ENCODE peak calls at places on chromosomes 12 and 14, in six cellular contexts. M is neuronal stem cell, C is mesendoderm, G is H9, B is trophoblast cell, X is IMR-90. Y is an unnamed sample.

GRCh38 chr14:72049462-72049861 is 117.2 kb downstream of the RGS6 start:
- DNase-seq in M (no peak), C (no peak), G (no peak), B (no peak), X (no peak), Y (no peak)

GRCh38 chr12:96416033-96416790 is 16.0 kb upstream of the CDK17 start:
- DNase-seq in M (no peak), C (no peak), G (no peak), B (peak; percentile 83), X (peak; percentile 95), Y (peak; percentile 86)

GRCh38 chr14:53509227-53509822 is 356.2 kb upstream of the DDHD1 start:
- DNase-seq in M (no peak), C (peak; percentile 13), G (peak; percentile 30), B (no peak), X (peak; percentile 92), Y (peak; percentile 62)

GRCh38 chr14:105061428-105062047 is 3.7 kb downstream of the GPR132 start:
- DNase-seq in M (no peak), C (no peak), G (no peak), B (no peak), X (no peak), Y (no peak)

GRCh38 chr12:82832981-82833380 is 146.3 kb downstream of the TMTC2 start:
- DNase-seq in M (no peak), C (no peak), G (no peak), B (no peak), X (no peak), Y (no peak)

GRCh38 chr12:4579305-4580097 is 17.5 kb downstream of the DYRK4 start:
- DNase-seq in M (peak; percentile 38), C (peak; percentile 46), G (no peak), B (no peak), X (peak; percentile 13), Y (peak; percentile 6)

GRCh38 chr14:100526632-100527031 is 60.6 kb downstream of the BEGAIN start:
- DNase-seq in M (no peak), C (no peak), G (no peak), B (no peak), X (peak; percentile 18), Y (no peak)

GRCh38 chr12:83156800-83157199 is 470.1 kb downstream of the TMTC2 start:
- DNase-seq in M (no peak), C (no peak), G (no peak), B (no peak), X (no peak), Y (no peak)

GRCh38 chr12:31238764-31239387 is 87.1 kb downstream of the SINHCAF start:
- DNase-seq in M (peak; percentile 32), C (peak; percentile 74), G (peak; percentile 84), B (peak; percentile 25), X (peak; percentile 50), Y (peak; percentile 69)

GRCh38 chr14:106691601-106692291 is 1165.4 kb downstream of the TMEM121 start:
- DNase-seq in M (no peak), C (peak; percentile 2), G (no peak), B (no peak), X (no peak), Y (no peak)

GRCh38 chr12:122834921-122835692 is at the start of gene HIP1R:
- DNase-seq in M (peak; percentile 57), C (peak; percentile 23), G (peak; percentile 69), B (peak; percentile 72), X (no peak), Y (no peak)

GRCh38 chr12:46935448-46935847 is 109.7 kb upstream of the SLC38A4 start:
- DNase-seq in M (no peak), C (no peak), G (no peak), B (no peak), X (no peak), Y (no peak)

GRCh38 chr12:108634225-108634795 is 616 bp upstream of the SELPLG start:
- DNase-seq in M (no peak), C (peak; percentile 62), G (peak; percentile 54), B (no peak), X (no peak), Y (no peak)

GRCh38 chr12:113120670-113121370 is 14.7 kb downstream of the RASAL1 start:
- DNase-seq in M (no peak), C (peak; percentile 39), G (no peak), B (no peak), X (no peak), Y (no peak)

GRCh38 chr14:100889641-100890040 is 13.9 kb downstream of the RTL1 start:
- DNase-seq in M (no peak), C (no peak), G (no peak), B (no peak), X (no peak), Y (no peak)

GRCh38 chr14:103624860-103625259 is 4.2 kb upstream of the KLC1 start:
- DNase-seq in M (no peak), C (peak; percentile 74), G (peak; percentile 65), B (peak; percentile 95), X (peak; percentile 66), Y (peak; percentile 65)

GRCh38 chr14:42779024-42779423 is 1172.3 kb downstream of the LRFN5 start:
- DNase-seq in M (no peak), C (no peak), G (no peak), B (no peak), X (peak; percentile 10), Y (peak; percentile 10)

GRCh38 chr12:5944688-5945070 is 380 bp downstream of the ANO2 start:
- DNase-seq in M (no peak), C (peak; percentile 42), G (no peak), B (peak; percentile 55), X (no peak), Y (no peak)
- H3K18ac ChIP-seq in M (peak overlapping the region; percentile 96), C (peak overlapping the region; percentile 47), G (peak overlapping the region; percentile 80), B (no peak overlapping the region), X (no peak overlapping the region), Y (no peak overlapping the region)

GRCh38 chr12:28378749-28379148 is 188.5 kb downstream of the CCDC91 start:
- DNase-seq in M (no peak), C (no peak), G (no peak), B (no peak), X (peak; percentile 57), Y (no peak)
- H3K18ac ChIP-seq in M (no peak overlapping the region), C (no peak overlapping the region), G (no peak overlapping the region), B (no peak overlapping the region), X (no peak overlapping the region), Y (no peak overlapping the region)

GRCh38 chr14:90440592-90440991 is 43.8 kb downstream of the CALM1 start:
- DNase-seq in M (no peak), C (no peak), G (no peak), B (no peak), X (no peak), Y (no peak)

GRCh38 chr14:90446405-90446804 is 49.6 kb downstream of the CALM1 start:
- DNase-seq in M (no peak), C (no peak), G (no peak), B (no peak), X (no peak), Y (no peak)

GRCh38 chr14:90445011-90445410 is 48.2 kb downstream of the CALM1 start:
- DNase-seq in M (no peak), C (peak; percentile 60), G (peak; percentile 70), B (no peak), X (no peak), Y (no peak)

GRCh38 chr14:90444077-90444696 is 47.4 kb downstream of the CALM1 start:
- DNase-seq in M (no peak), C (no peak), G (no peak), B (peak; percentile 95), X (no peak), Y (no peak)

GRCh38 chr14:90443161-90444076 is 46.6 kb downstream of the CALM1 start:
- DNase-seq in M (no peak), C (no peak), G (no peak), B (no peak), X (no peak), Y (no peak)
- H3K18ac ChIP-seq in M (peak overlapping the region; percentile 13), C (no peak overlapping the region), G (no peak overlapping the region), B (no peak overlapping the region), X (no peak overlapping the region), Y (no peak overlapping the region)

GRCh38 chr12:104475269-104475668 is 18.5 kb downstream of the CHST11 start:
- DNase-seq in M (no peak), C (peak; percentile 20), G (no peak), B (no peak), X (no peak), Y (no peak)
- H3K18ac ChIP-seq in M (no peak overlapping the region), C (no peak overlapping the region), G (no peak overlapping the region), B (no peak overlapping the region), X (no peak overlapping the region), Y (no peak overlapping the region)

DNA sequence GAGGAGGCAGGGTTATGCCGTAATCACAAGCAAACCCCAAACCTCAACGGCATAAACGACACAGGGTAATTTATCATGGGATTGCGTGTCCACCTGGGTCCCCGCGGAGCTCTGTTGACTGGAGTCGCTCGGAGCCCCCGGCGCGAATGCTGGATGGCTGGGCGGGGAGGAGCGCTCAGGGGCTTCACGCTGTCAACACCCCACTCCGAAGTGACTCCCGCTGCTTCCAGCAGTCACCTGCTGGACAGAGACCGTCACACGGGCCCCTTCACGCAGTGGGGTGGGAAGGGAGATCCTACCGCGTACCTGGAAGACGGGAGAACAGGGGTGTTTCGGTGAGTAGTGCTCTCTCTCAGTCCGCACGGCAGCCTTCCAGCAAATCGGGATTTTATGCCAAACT is 4.4 kb upstream of the GALNT9 start:
- DNase-seq in M (no peak), C (no peak), G (no peak), B (no peak), X (no peak), Y (no peak)
- H3K18ac ChIP-seq in M (no peak overlapping the region), C (no peak overlapping the region), G (no peak overlapping the region), B (no peak overlapping the region), X (no peak overlapping the region), Y (no peak overlapping the region)